ENCODE peak calls at places on chromosomes 1 and 21, in seven cellular contexts. R is ascending aorta, N is PC-9, U is dorsolateral prefrontal cortex, J is colonic mucosa, H is astrocyte, P is foreskin fibroblast. D is an unnamed sample.

GRCh38 chr1:6158181-6158580 is 21.9 kb downstream of the CHD5 start:
- DNase-seq in N (no peak), P (no peak), U (no peak), R (no peak), J (no peak), H (no peak), D (no peak)

GRCh38 chr21:27219068-27219467 is 252.2 kb upstream of the ADAMTS5 start:
- DNase-seq in P (peak), J (no peak), U (no peak), H (peak), R (no peak), N (no peak), D (peak)

GRCh38 chr1:231584117-231584516 is 42.5 kb upstream of the DISC1 start:
- DNase-seq in N (no peak), H (peak), U (no peak), P (peak), J (no peak), R (no peak), D (peak)

GRCh38 chr1:117565745-117566455 is 39.9 kb upstream of the TENT5C start:
- DNase-seq in H (no peak), U (no peak), R (no peak), N (no peak), J (no peak), P (no peak), D (no peak)

GRCh38 chr1:246448373-246448772 is 58.7 kb downstream of the SMYD3 start:
- DNase-seq in N (no peak), P (no peak), J (no peak), U (no peak), H (no peak), R (no peak), D (no peak)

GRCh38 chr21:24895885-24896734 is 711.2 kb downstream of the MRPL39 start:
- DNase-seq in J (no peak), H (peak), R (no peak), U (no peak), P (no peak), N (no peak), D (peak)

GRCh38 chr1:41272601-41273000 is 30.5 kb upstream of the SCMH1 start:
- DNase-seq in U (no peak), N (no peak), J (no peak), H (no peak), R (no peak), P (no peak), D (no peak)

GRCh38 chr1:33276573-33277298 is 20.4 kb downstream of the ZNF362 start:
- DNase-seq in J (no peak), H (no peak), N (no peak), R (no peak), P (no peak), U (no peak), D (no peak)

GRCh38 chr1:185375583-185375982 is 58.5 kb upstream of the IVNS1ABP start:
- DNase-seq in H (no peak), U (no peak), R (peak), J (no peak), N (no peak), P (peak), D (peak)

DNA sequence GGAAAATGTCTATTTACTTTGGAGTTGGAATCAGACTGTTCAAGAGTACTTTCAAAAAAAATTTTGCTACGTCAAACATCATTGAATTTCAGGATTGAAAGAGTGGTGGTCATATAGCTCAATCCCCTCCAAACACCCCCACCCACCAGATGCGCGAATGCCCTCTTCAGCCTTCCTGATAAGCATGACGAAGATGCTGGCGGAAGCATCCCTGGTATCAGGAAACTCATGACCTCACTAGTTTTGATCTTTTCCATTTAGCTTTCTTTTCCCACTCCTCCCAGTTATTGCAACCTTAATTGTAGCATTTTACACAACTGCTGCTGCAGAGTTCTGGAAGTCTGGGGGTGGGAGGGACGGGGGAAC is 104.4 kb downstream of the LEPR start:
- DNase-seq in N (no peak), H (no peak), J (no peak), U (no peak), P (no peak), R (no peak), D (no peak)
- H3K4me3 ChIP-seq in N (no peak), H (no peak), J (peak), U (peak), P (peak), R (peak), D (peak)

DNA sequence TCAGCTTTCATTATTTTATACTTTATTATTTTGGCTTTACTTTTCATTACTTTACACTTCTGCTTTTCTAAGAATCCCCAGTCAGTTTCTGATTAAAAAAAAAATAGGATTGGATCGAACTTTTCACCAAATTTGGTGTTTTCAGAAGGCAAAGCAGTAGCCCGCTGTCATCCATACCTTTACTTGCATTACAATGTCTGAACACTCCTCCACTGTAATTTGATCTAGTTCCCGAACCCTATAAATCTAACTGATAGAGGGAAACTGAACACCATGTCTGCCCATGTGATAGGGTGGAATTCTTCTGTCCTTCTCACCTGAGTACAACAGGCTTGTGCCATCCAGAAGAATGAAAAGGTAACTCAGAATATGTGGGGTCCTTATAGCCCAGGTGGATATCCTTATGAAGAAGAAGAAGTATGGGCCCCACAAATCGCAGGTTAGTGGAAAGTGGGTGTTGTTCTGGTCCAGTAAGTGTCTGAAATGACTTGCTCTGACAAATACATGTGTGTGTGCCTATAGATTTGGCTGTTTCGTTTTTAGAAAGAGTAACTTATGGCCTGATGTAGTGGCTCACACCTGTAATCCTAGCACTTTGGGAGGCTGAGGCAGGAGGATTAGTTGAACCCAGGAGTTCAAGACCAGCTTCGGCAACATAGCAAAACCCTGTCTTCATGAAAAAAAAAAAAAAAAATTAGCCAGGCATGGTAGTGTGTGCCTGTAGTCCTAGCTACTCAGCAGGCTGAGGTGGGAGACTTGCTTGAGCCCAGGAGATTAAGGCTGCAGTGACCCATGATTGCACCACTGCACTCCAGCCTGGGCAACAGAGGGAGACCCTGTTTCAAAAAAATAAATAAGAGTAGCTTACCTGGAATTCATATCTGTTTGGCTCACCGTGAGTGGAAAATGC is 26.6 kb upstream of the CDC14A start:
- DNase-seq in P (no peak), J (no peak), U (no peak), R (no peak), N (no peak), H (no peak), D (no peak)
- H3K4me3 ChIP-seq in P (no peak), J (no peak), U (no peak), R (no peak), N (no peak), H (no peak), D (no peak)

DNA sequence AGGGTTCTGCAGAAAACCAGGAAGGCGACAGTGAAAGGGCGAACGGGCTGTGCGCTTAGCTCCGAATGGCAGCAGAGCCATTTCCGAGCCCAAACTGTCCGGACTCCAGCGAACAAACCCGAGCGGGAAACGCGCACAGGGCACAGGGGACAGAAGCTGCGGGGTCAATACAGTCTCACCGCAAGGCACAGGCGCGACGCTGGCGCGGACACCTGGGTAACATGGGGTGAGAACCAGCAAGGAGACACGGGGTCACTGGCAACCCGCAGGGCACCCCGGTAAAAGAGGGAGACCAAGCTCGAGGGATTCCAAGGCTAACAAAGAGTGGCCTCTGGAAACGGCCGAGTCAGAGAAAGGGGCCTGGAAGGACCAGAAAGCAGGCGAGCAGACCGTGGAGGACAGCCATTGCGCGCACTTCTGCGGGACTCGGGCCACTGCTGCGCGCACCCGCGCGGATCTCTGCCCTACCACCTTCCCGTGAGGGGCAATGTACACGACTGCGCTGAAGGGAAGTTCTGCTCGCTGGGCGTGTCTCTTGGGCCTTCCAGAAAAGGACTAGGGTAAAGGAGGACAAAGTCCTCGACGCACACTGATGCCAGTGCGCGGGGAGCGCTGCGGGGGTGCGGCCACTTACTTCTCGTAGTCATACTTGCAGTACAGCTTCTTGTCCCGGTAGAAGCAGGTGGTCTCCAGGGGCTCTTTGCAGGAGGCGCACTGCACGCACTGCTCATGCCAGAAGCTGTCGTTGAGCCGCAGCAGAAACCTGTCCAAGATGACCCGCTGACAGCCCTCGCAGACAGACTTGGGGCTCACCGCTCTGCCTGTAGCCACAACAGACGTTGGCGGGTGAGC is 3.8 kb downstream of the LMX1A start:
- DNase-seq in U (no peak), J (peak), P (no peak), R (no peak), H (no peak), N (no peak), D (no peak)
- H3K4me3 ChIP-seq in U (no peak), J (peak), P (no peak), R (no peak), H (no peak), N (no peak), D (no peak)

GRCh38 chr1:65176071-65176470 is 28.1 kb downstream of the AK4 start:
- DNase-seq in J (no peak), P (no peak), H (no peak), R (no peak), N (no peak), U (no peak), D (no peak)
- H3K4me3 ChIP-seq in J (no peak), P (no peak), H (no peak), R (no peak), N (no peak), U (no peak), D (no peak)

GRCh38 chr21:38297193-38297592 is 40.4 kb downstream of the KCNJ15 start:
- DNase-seq in J (no peak), H (peak), U (no peak), N (no peak), P (peak), R (no peak), D (peak)
- H3K4me3 ChIP-seq in J (no peak), H (no peak), U (no peak), N (no peak), P (no peak), R (no peak), D (no peak)

GRCh38 chr1:156150107-156151000 is 3.0 kb upstream of the SEMA4A start:
- DNase-seq in H (no peak), U (no peak), N (no peak), P (no peak), R (no peak), J (no peak), D (no peak)
- H3K4me3 ChIP-seq in H (no peak), U (peak), N (no peak), P (no peak), R (no peak), J (no peak), D (no peak)

GRCh38 chr1:113141650-113142473 is 68.9 kb downstream of the LRIG2 start:
- DNase-seq in H (peak), N (peak), R (no peak), J (no peak), U (no peak), P (peak), D (peak)

GRCh38 chr1:113147826-113148225 is 74.8 kb downstream of the LRIG2 start:
- DNase-seq in P (no peak), N (no peak), U (no peak), H (no peak), R (no peak), J (no peak), D (no peak)

GRCh38 chr1:113146242-113147072 is 73.5 kb downstream of the LRIG2 start:
- DNase-seq in P (no peak), R (no peak), H (peak), J (no peak), N (no peak), U (no peak), D (peak)

GRCh38 chr1:113142791-113143190 is 69.8 kb downstream of the LRIG2 start:
- DNase-seq in J (no peak), H (peak), U (no peak), N (no peak), R (no peak), P (peak), D (peak)

GRCh38 chr1:113147073-113147625 is 74.2 kb downstream of the LRIG2 start:
- DNase-seq in H (no peak), P (no peak), R (no peak), U (no peak), J (no peak), N (no peak), D (no peak)
- H3K4me3 ChIP-seq in H (no peak), P (no peak), R (no peak), U (no peak), J (no peak), N (no peak), D (no peak)